ENCODE peak calls at places on chromosomes 7 and 10, in seven cellular contexts. One of them, this sample, is unnamed.
A peak's percentile ranks its signal among the peaks of the same experiment; 100 is the strongest.

GRCh38 chr10:122590158-122590557 is 29.6 kb downstream of the DMBT1 start:
- DNase-seq in NAMALWA: no peak
- DNase-seq in Jurkat, Clone E6-1: no peak
- DNase-seq in neural progenitor cell: no peak
- DNase-seq in AG20443: no peak
- DNase-seq in NCI-H460: no peak
- DNase-seq in NCI-H1436 treated with DMSO at 0.1 percent for 48 hours: no peak
- DNase-seq in this sample: no peak

GRCh38 chr10:13587367-13587766 is 602 bp downstream of the PRPF18 start:
- DNase-seq in NCI-H460: no peak
- DNase-seq in neural progenitor cell: peak; percentile 6
- DNase-seq in AG20443: peak; percentile 20
- DNase-seq in NCI-H1436 treated with DMSO at 0.1 percent for 48 hours: no peak
- DNase-seq in Jurkat, Clone E6-1: no peak
- DNase-seq in NAMALWA: peak; percentile 18
- DNase-seq in this sample: peak; percentile 17

GRCh38 chr10:132889091-132889490 is 53.3 kb downstream of the CFAP46 start:
- DNase-seq in AG20443: no peak
- DNase-seq in neural progenitor cell: no peak
- DNase-seq in NCI-H1436 treated with DMSO at 0.1 percent for 48 hours: no peak
- DNase-seq in Jurkat, Clone E6-1: no peak
- DNase-seq in NAMALWA: no peak
- DNase-seq in NCI-H460: no peak
- DNase-seq in this sample: no peak

GRCh38 chr7:105402221-105403095 is 13.7 kb upstream of the SRPK2 start:
- DNase-seq in NAMALWA: no peak
- DNase-seq in NCI-H460: no peak
- DNase-seq in Jurkat, Clone E6-1: no peak
- DNase-seq in AG20443: no peak
- DNase-seq in NCI-H1436 treated with DMSO at 0.1 percent for 48 hours: no peak
- DNase-seq in neural progenitor cell: no peak
- DNase-seq in this sample: no peak

GRCh38 chr7:76343931-76344321 is 14.9 kb downstream of the YWHAG start:
- DNase-seq in NAMALWA: no peak
- DNase-seq in NCI-H1436 treated with DMSO at 0.1 percent for 48 hours: no peak
- DNase-seq in neural progenitor cell: no peak
- DNase-seq in AG20443: no peak
- DNase-seq in Jurkat, Clone E6-1: no peak
- DNase-seq in NCI-H460: no peak
- DNase-seq in this sample: no peak

GRCh38 chr7:2959343-2959680 is 84.4 kb downstream of the CARD11 start:
- DNase-seq in AG20443: no peak
- DNase-seq in NCI-H1436 treated with DMSO at 0.1 percent for 48 hours: no peak
- DNase-seq in Jurkat, Clone E6-1: peak; percentile 19
- DNase-seq in NCI-H460: no peak
- DNase-seq in neural progenitor cell: no peak
- DNase-seq in NAMALWA: no peak
- DNase-seq in this sample: no peak

GRCh38 chr7:101374990-101375389 is 12.3 kb downstream of the COL26A1 start:
- DNase-seq in neural progenitor cell: no peak
- DNase-seq in Jurkat, Clone E6-1: no peak
- DNase-seq in AG20443: no peak
- DNase-seq in NCI-H460: no peak
- DNase-seq in NCI-H1436 treated with DMSO at 0.1 percent for 48 hours: no peak
- DNase-seq in NAMALWA: no peak
- DNase-seq in this sample: no peak

GRCh38 chr7:27148031-27148775 is 629 bp upstream of the HOXA6 start:
- DNase-seq in AG20443: peak; percentile 45
- DNase-seq in Jurkat, Clone E6-1: no peak
- DNase-seq in NCI-H1436 treated with DMSO at 0.1 percent for 48 hours: no peak
- DNase-seq in NCI-H460: no peak
- DNase-seq in NAMALWA: no peak
- DNase-seq in neural progenitor cell: no peak
- DNase-seq in this sample: peak; percentile 40

GRCh38 chr7:74010407-74010806 is 17.6 kb upstream of the ELN start:
- DNase-seq in neural progenitor cell: no peak
- DNase-seq in AG20443: peak; percentile 76
- DNase-seq in NAMALWA: no peak
- DNase-seq in Jurkat, Clone E6-1: no peak
- DNase-seq in NCI-H460: no peak
- DNase-seq in NCI-H1436 treated with DMSO at 0.1 percent for 48 hours: no peak
- DNase-seq in this sample: no peak

GRCh38 chr7:134785842-134786241 is 6.4 kb downstream of the CALD1 start:
- DNase-seq in NAMALWA: no peak
- DNase-seq in NCI-H460: no peak
- DNase-seq in AG20443: no peak
- DNase-seq in Jurkat, Clone E6-1: no peak
- DNase-seq in NCI-H1436 treated with DMSO at 0.1 percent for 48 hours: no peak
- DNase-seq in neural progenitor cell: no peak
- DNase-seq in this sample: no peak

GRCh38 chr7:28980504-28981281 is 22.6 kb upstream of the TRIL start:
- DNase-seq in neural progenitor cell: no peak
- DNase-seq in Jurkat, Clone E6-1: no peak
- DNase-seq in NCI-H460: no peak
- DNase-seq in NCI-H1436 treated with DMSO at 0.1 percent for 48 hours: no peak
- DNase-seq in NAMALWA: no peak
- DNase-seq in AG20443: no peak
- DNase-seq in this sample: no peak

GRCh38 chr7:142383826-142384507 is 126.1 kb upstream of the PRSS58 start:
- DNase-seq in AG20443: no peak
- DNase-seq in NAMALWA: no peak
- DNase-seq in NCI-H460: no peak
- DNase-seq in neural progenitor cell: no peak
- DNase-seq in Jurkat, Clone E6-1: peak; percentile 69
- DNase-seq in NCI-H1436 treated with DMSO at 0.1 percent for 48 hours: no peak
- DNase-seq in this sample: no peak

GRCh38 chr7:157658851-157659412 is 322.1 kb downstream of the DNAJB6 start:
- DNase-seq in NAMALWA: no peak
- DNase-seq in NCI-H1436 treated with DMSO at 0.1 percent for 48 hours: no peak
- DNase-seq in Jurkat, Clone E6-1: no peak
- DNase-seq in NCI-H460: no peak
- DNase-seq in neural progenitor cell: no peak
- DNase-seq in AG20443: no peak
- DNase-seq in this sample: no peak

GRCh38 chr7:25091129-25091528 is 33.9 kb downstream of the CYCS start:
- DNase-seq in neural progenitor cell: no peak
- DNase-seq in AG20443: no peak
- DNase-seq in Jurkat, Clone E6-1: no peak
- DNase-seq in NCI-H1436 treated with DMSO at 0.1 percent for 48 hours: no peak
- DNase-seq in NAMALWA: no peak
- DNase-seq in NCI-H460: no peak
- DNase-seq in this sample: no peak

GRCh38 chr10:31758495-31758894 is 170.1 kb downstream of the ARHGAP12 start:
- DNase-seq in NAMALWA: no peak
- DNase-seq in AG20443: peak; percentile 49
- DNase-seq in NCI-H1436 treated with DMSO at 0.1 percent for 48 hours: no peak
- DNase-seq in NCI-H460: no peak
- DNase-seq in neural progenitor cell: no peak
- DNase-seq in Jurkat, Clone E6-1: no peak
- DNase-seq in this sample: no peak

GRCh38 chr10:93742633-93743349 is 14.9 kb upstream of the LGI1 start:
- DNase-seq in NCI-H460: no peak
- DNase-seq in neural progenitor cell: no peak
- DNase-seq in AG20443: no peak
- DNase-seq in NAMALWA: peak; percentile 64
- DNase-seq in Jurkat, Clone E6-1: no peak
- DNase-seq in NCI-H1436 treated with DMSO at 0.1 percent for 48 hours: no peak
- DNase-seq in this sample: no peak

GRCh38 chr10:48358162-48358561 is 51.7 kb downstream of the MAPK8 start:
- DNase-seq in NCI-H1436 treated with DMSO at 0.1 percent for 48 hours: no peak
- DNase-seq in NAMALWA: no peak
- DNase-seq in neural progenitor cell: no peak
- DNase-seq in Jurkat, Clone E6-1: no peak
- DNase-seq in AG20443: no peak
- DNase-seq in NCI-H460: no peak
- DNase-seq in this sample: no peak

GRCh38 chr10:60353519-60354258 is 36.0 kb downstream of the ANK3 start:
- DNase-seq in AG20443: no peak
- DNase-seq in NAMALWA: no peak
- DNase-seq in neural progenitor cell: peak; percentile 51
- DNase-seq in NCI-H1436 treated with DMSO at 0.1 percent for 48 hours: no peak
- DNase-seq in NCI-H460: no peak
- DNase-seq in Jurkat, Clone E6-1: no peak
- DNase-seq in this sample: no peak

GRCh38 chr10:120506674-120507073 is 49.6 kb downstream of the PLPP4 start:
- DNase-seq in neural progenitor cell: no peak
- DNase-seq in NCI-H460: no peak
- DNase-seq in Jurkat, Clone E6-1: no peak
- DNase-seq in NAMALWA: no peak
- DNase-seq in AG20443: peak; percentile 69
- DNase-seq in NCI-H1436 treated with DMSO at 0.1 percent for 48 hours: no peak
- DNase-seq in this sample: no peak

GRCh38 chr7:41006591-41006990 is 696.3 kb downstream of the INHBA start:
- DNase-seq in neural progenitor cell: no peak
- DNase-seq in Jurkat, Clone E6-1: no peak
- DNase-seq in NAMALWA: no peak
- DNase-seq in NCI-H1436 treated with DMSO at 0.1 percent for 48 hours: no peak
- DNase-seq in NCI-H460: no peak
- DNase-seq in AG20443: no peak
- DNase-seq in this sample: no peak

GRCh38 chr7:147182859-147183258 is 1066.3 kb downstream of the CNTNAP2 start:
- DNase-seq in Jurkat, Clone E6-1: no peak
- DNase-seq in neural progenitor cell: no peak
- DNase-seq in NAMALWA: no peak
- DNase-seq in NCI-H1436 treated with DMSO at 0.1 percent for 48 hours: no peak
- DNase-seq in NCI-H460: no peak
- DNase-seq in AG20443: peak; percentile 14
- DNase-seq in this sample: no peak

GRCh38 chr7:47693161-47693740 is 111.3 kb upstream of the TNS3 start:
- DNase-seq in NAMALWA: no peak
- DNase-seq in neural progenitor cell: no peak
- DNase-seq in AG20443: peak; percentile 42
- DNase-seq in NCI-H1436 treated with DMSO at 0.1 percent for 48 hours: no peak
- DNase-seq in NCI-H460: no peak
- DNase-seq in Jurkat, Clone E6-1: no peak
- DNase-seq in this sample: no peak

GRCh38 chr7:21941570-21942224 is 4.0 kb downstream of the CDCA7L start:
- DNase-seq in AG20443: peak; percentile 63
- DNase-seq in NCI-H460: no peak
- DNase-seq in Jurkat, Clone E6-1: peak; percentile 78
- DNase-seq in NCI-H1436 treated with DMSO at 0.1 percent for 48 hours: no peak
- DNase-seq in NAMALWA: peak; percentile 74
- DNase-seq in neural progenitor cell: no peak
- DNase-seq in this sample: no peak

GRCh38 chr10:119417852-119418251 is 124.7 kb downstream of the RGS10 start:
- DNase-seq in NCI-H460: no peak
- DNase-seq in NAMALWA: no peak
- DNase-seq in Jurkat, Clone E6-1: no peak
- DNase-seq in AG20443: no peak
- DNase-seq in neural progenitor cell: no peak
- DNase-seq in NCI-H1436 treated with DMSO at 0.1 percent for 48 hours: no peak
- DNase-seq in this sample: no peak

GRCh38 chr7:16646427-16647081 is 573 bp downstream of the BZW2 start:
- DNase-seq in NAMALWA: peak; percentile 59
- DNase-seq in Jurkat, Clone E6-1: no peak
- DNase-seq in neural progenitor cell: no peak
- DNase-seq in NCI-H1436 treated with DMSO at 0.1 percent for 48 hours: no peak
- DNase-seq in AG20443: no peak
- DNase-seq in NCI-H460: no peak
- DNase-seq in this sample: no peak

GRCh38 chr10:58016614-58017013 is 251.1 kb downstream of the IPMK start:
- DNase-seq in NCI-H1436 treated with DMSO at 0.1 percent for 48 hours: no peak
- DNase-seq in NCI-H460: no peak
- DNase-seq in Jurkat, Clone E6-1: no peak
- DNase-seq in neural progenitor cell: no peak
- DNase-seq in NAMALWA: no peak
- DNase-seq in AG20443: no peak
- DNase-seq in this sample: no peak

GRCh38 chr7:108083980-108084379 is 46.2 kb downstream of the LAMB4 start:
- DNase-seq in neural progenitor cell: no peak
- DNase-seq in NCI-H1436 treated with DMSO at 0.1 percent for 48 hours: no peak
- DNase-seq in NCI-H460: no peak
- DNase-seq in AG20443: peak; percentile 38
- DNase-seq in Jurkat, Clone E6-1: no peak
- DNase-seq in NAMALWA: no peak
- DNase-seq in this sample: no peak

This sample was measured in iPS-NIHi11.